ENCODE peak calls at places on chromosomes 13 and 19, in nine cellular contexts. One of them, this sample, is unnamed.

GRCh38 chr19:34481861-34482379 is 362 bp downstream of the WTIP start:
- DNase-seq in cardiac muscle cell: no peak
- DNase-seq in epithelial cell of esophagus: peak
- DNase-seq in uterus: no peak
- DNase-seq in dorsolateral prefrontal cortex: no peak
- DNase-seq in AG04449: no peak
- DNase-seq in fibroblast of lung: no peak
- DNase-seq in CD4-positive, alpha-beta T cell: no peak
- DNase-seq in K562: no peak
- DNase-seq in this sample: no peak

GRCh38 chr13:27728271-27728670 is 64.0 kb upstream of the GSX1 start:
- DNase-seq in epithelial cell of esophagus: no peak
- DNase-seq in CD4-positive, alpha-beta T cell: no peak
- DNase-seq in cardiac muscle cell: peak
- DNase-seq in dorsolateral prefrontal cortex: no peak
- DNase-seq in K562: peak
- DNase-seq in fibroblast of lung: no peak
- DNase-seq in AG04449: no peak
- DNase-seq in uterus: no peak
- DNase-seq in this sample: no peak

GRCh38 chr19:8663920-8664670 is 33.7 kb downstream of the NFILZ start:
- DNase-seq in AG04449: no peak
- DNase-seq in uterus: no peak
- DNase-seq in K562: no peak
- DNase-seq in epithelial cell of esophagus: no peak
- DNase-seq in cardiac muscle cell: no peak
- DNase-seq in CD4-positive, alpha-beta T cell: peak
- DNase-seq in dorsolateral prefrontal cortex: no peak
- DNase-seq in fibroblast of lung: no peak
- DNase-seq in this sample: no peak

GRCh38 chr19:48190288-48191284 is 20.1 kb downstream of the ZSWIM9 start:
- DNase-seq in K562: peak
- DNase-seq in CD4-positive, alpha-beta T cell: peak
- DNase-seq in uterus: no peak
- DNase-seq in dorsolateral prefrontal cortex: peak
- DNase-seq in cardiac muscle cell: peak
- DNase-seq in epithelial cell of esophagus: peak
- DNase-seq in fibroblast of lung: peak
- DNase-seq in AG04449: no peak
- DNase-seq in this sample: peak

GRCh38 chr13:24511019-24511823 is 1.4 kb downstream of the PARP4 start:
- DNase-seq in dorsolateral prefrontal cortex: no peak
- DNase-seq in fibroblast of lung: peak
- DNase-seq in CD4-positive, alpha-beta T cell: no peak
- DNase-seq in uterus: no peak
- DNase-seq in cardiac muscle cell: peak
- DNase-seq in K562: peak
- DNase-seq in AG04449: peak
- DNase-seq in epithelial cell of esophagus: peak
- DNase-seq in this sample: peak

GRCh38 chr13:106680796-106681482 is 113.0 kb upstream of the ARGLU1 start:
- DNase-seq in cardiac muscle cell: no peak
- DNase-seq in AG04449: no peak
- DNase-seq in CD4-positive, alpha-beta T cell: no peak
- DNase-seq in uterus: no peak
- DNase-seq in dorsolateral prefrontal cortex: peak
- DNase-seq in K562: no peak
- DNase-seq in fibroblast of lung: no peak
- DNase-seq in epithelial cell of esophagus: no peak
- DNase-seq in this sample: no peak

GRCh38 chr19:52188822-52189744 is 769 bp upstream of the PPP2R1A start:
- DNase-seq in fibroblast of lung: no peak
- DNase-seq in cardiac muscle cell: no peak
- DNase-seq in dorsolateral prefrontal cortex: no peak
- DNase-seq in CD4-positive, alpha-beta T cell: peak
- DNase-seq in epithelial cell of esophagus: peak
- DNase-seq in K562: no peak
- DNase-seq in uterus: no peak
- DNase-seq in AG04449: no peak
- DNase-seq in this sample: no peak

GRCh38 chr13:50275392-50276063 is 260.3 kb downstream of the KCNRG start:
- DNase-seq in uterus: no peak
- DNase-seq in CD4-positive, alpha-beta T cell: no peak
- DNase-seq in AG04449: no peak
- DNase-seq in dorsolateral prefrontal cortex: no peak
- DNase-seq in fibroblast of lung: no peak
- DNase-seq in cardiac muscle cell: no peak
- DNase-seq in epithelial cell of esophagus: peak
- DNase-seq in K562: no peak
- DNase-seq in this sample: no peak

GRCh38 chr13:41122838-41123237 is 9.8 kb downstream of the KBTBD6 start:
- DNase-seq in cardiac muscle cell: no peak
- DNase-seq in CD4-positive, alpha-beta T cell: no peak
- DNase-seq in K562: no peak
- DNase-seq in dorsolateral prefrontal cortex: no peak
- DNase-seq in AG04449: no peak
- DNase-seq in fibroblast of lung: no peak
- DNase-seq in epithelial cell of esophagus: peak
- DNase-seq in uterus: no peak
- DNase-seq in this sample: no peak

GRCh38 chr19:47839411-47839810 is 17.7 kb downstream of the CRX start:
- DNase-seq in dorsolateral prefrontal cortex: no peak
- DNase-seq in K562: no peak
- DNase-seq in uterus: no peak
- DNase-seq in AG04449: no peak
- DNase-seq in epithelial cell of esophagus: no peak
- DNase-seq in cardiac muscle cell: no peak
- DNase-seq in CD4-positive, alpha-beta T cell: no peak
- DNase-seq in fibroblast of lung: no peak
- DNase-seq in this sample: no peak

GRCh38 chr19:10981496-10981895 is 20.7 kb downstream of the SMARCA4 start:
- DNase-seq in CD4-positive, alpha-beta T cell: no peak
- DNase-seq in cardiac muscle cell: no peak
- DNase-seq in epithelial cell of esophagus: no peak
- DNase-seq in K562: no peak
- DNase-seq in uterus: no peak
- DNase-seq in AG04449: no peak
- DNase-seq in dorsolateral prefrontal cortex: no peak
- DNase-seq in fibroblast of lung: peak
- DNase-seq in this sample: no peak

GRCh38 chr19:31548941-31549340 is 199.7 kb upstream of the TSHZ3 start:
- DNase-seq in epithelial cell of esophagus: peak
- DNase-seq in K562: no peak
- DNase-seq in uterus: no peak
- DNase-seq in AG04449: no peak
- DNase-seq in cardiac muscle cell: peak
- DNase-seq in CD4-positive, alpha-beta T cell: no peak
- DNase-seq in fibroblast of lung: peak
- DNase-seq in dorsolateral prefrontal cortex: no peak
- DNase-seq in this sample: no peak

GRCh38 chr19:3253270-3253669 is 28.8 kb downstream of the CELF5 start:
- DNase-seq in cardiac muscle cell: peak
- DNase-seq in fibroblast of lung: no peak
- DNase-seq in dorsolateral prefrontal cortex: no peak
- DNase-seq in epithelial cell of esophagus: no peak
- DNase-seq in CD4-positive, alpha-beta T cell: no peak
- DNase-seq in uterus: no peak
- DNase-seq in K562: no peak
- DNase-seq in AG04449: no peak
- DNase-seq in this sample: no peak
- TF ChIP-seq CTCF in cardiac muscle cell: no peak
- TF ChIP-seq CTCF in fibroblast of lung: no peak
- TF ChIP-seq CTCF in dorsolateral prefrontal cortex: no peak
- TF ChIP-seq CTCF in epithelial cell of esophagus: no peak
- TF ChIP-seq CTCF in CD4-positive, alpha-beta T cell: no peak
- TF ChIP-seq CTCF in uterus: no peak
- TF ChIP-seq CTCF in K562: peak
- TF ChIP-seq CTCF in AG04449: no peak
- TF ChIP-seq CTCF in this sample: no peak

GRCh38 chr19:17245535-17245984 is at the start of gene NR2F6:
- DNase-seq in K562: peak
- DNase-seq in cardiac muscle cell: no peak
- DNase-seq in uterus: no peak
- DNase-seq in AG04449: no peak
- DNase-seq in dorsolateral prefrontal cortex: no peak
- DNase-seq in CD4-positive, alpha-beta T cell: no peak
- DNase-seq in fibroblast of lung: no peak
- DNase-seq in epithelial cell of esophagus: no peak
- DNase-seq in this sample: no peak
- TF ChIP-seq CTCF in K562: no peak
- TF ChIP-seq CTCF in cardiac muscle cell: no peak
- TF ChIP-seq CTCF in uterus: no peak
- TF ChIP-seq CTCF in AG04449: no peak
- TF ChIP-seq CTCF in dorsolateral prefrontal cortex: no peak
- TF ChIP-seq CTCF in CD4-positive, alpha-beta T cell: no peak
- TF ChIP-seq CTCF in fibroblast of lung: no peak
- TF ChIP-seq CTCF in epithelial cell of esophagus: no peak
- TF ChIP-seq CTCF in this sample: no peak

DNA sequence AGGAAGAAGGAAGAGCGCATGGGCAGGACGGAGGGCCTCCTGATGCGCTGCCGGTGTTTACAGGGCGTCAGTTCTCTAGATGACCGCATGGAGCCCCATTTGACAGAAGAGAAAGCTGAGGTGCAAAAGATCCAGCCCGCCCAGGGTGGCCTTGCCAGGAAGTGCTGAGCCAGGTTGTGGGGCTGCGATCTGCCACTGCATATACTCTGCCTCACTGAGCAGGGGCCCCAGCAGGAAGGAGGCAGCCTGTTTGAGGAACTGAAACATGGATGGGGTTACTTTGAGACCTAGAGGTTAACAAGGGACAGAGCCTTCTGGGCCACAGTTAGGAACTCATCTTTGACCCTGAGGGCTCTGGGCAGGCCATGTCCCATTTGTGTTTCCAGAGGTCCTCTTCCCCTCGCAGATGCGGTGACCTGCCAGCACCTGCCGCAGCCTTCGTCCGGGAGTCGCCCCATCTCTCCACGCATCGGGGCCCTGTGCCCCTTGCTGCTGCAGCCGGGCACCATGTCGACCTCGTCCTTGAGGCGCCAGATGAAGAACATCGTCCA is 3.2 kb downstream of the EPN1 start:
- DNase-seq in CD4-positive, alpha-beta T cell: no peak
- DNase-seq in fibroblast of lung: no peak
- DNase-seq in cardiac muscle cell: no peak
- DNase-seq in dorsolateral prefrontal cortex: no peak
- DNase-seq in K562: no peak
- DNase-seq in uterus: no peak
- DNase-seq in AG04449: no peak
- DNase-seq in epithelial cell of esophagus: no peak
- DNase-seq in this sample: no peak
- TF ChIP-seq CTCF in CD4-positive, alpha-beta T cell: no peak
- TF ChIP-seq CTCF in fibroblast of lung: no peak
- TF ChIP-seq CTCF in cardiac muscle cell: no peak
- TF ChIP-seq CTCF in dorsolateral prefrontal cortex: no peak
- TF ChIP-seq CTCF in K562: no peak
- TF ChIP-seq CTCF in uterus: no peak
- TF ChIP-seq CTCF in AG04449: no peak
- TF ChIP-seq CTCF in epithelial cell of esophagus: no peak
- TF ChIP-seq CTCF in this sample: no peak

GRCh38 chr13:102772042-102772425 is 1.6 kb downstream of the TEX30 start:
- DNase-seq in uterus: no peak
- DNase-seq in CD4-positive, alpha-beta T cell: no peak
- DNase-seq in K562: no peak
- DNase-seq in epithelial cell of esophagus: no peak
- DNase-seq in cardiac muscle cell: no peak
- DNase-seq in dorsolateral prefrontal cortex: no peak
- DNase-seq in AG04449: no peak
- DNase-seq in fibroblast of lung: no peak
- DNase-seq in this sample: no peak

GRCh38 chr13:102774210-102774560 is 599 bp upstream of the TEX30 start:
- DNase-seq in uterus: peak
- DNase-seq in dorsolateral prefrontal cortex: peak
- DNase-seq in epithelial cell of esophagus: no peak
- DNase-seq in K562: no peak
- DNase-seq in AG04449: no peak
- DNase-seq in fibroblast of lung: no peak
- DNase-seq in cardiac muscle cell: no peak
- DNase-seq in CD4-positive, alpha-beta T cell: no peak
- DNase-seq in this sample: no peak

GRCh38 chr13:102771298-102772041 is 2.1 kb downstream of the TEX30 start:
- DNase-seq in AG04449: no peak
- DNase-seq in K562: no peak
- DNase-seq in CD4-positive, alpha-beta T cell: no peak
- DNase-seq in epithelial cell of esophagus: no peak
- DNase-seq in uterus: no peak
- DNase-seq in cardiac muscle cell: no peak
- DNase-seq in dorsolateral prefrontal cortex: no peak
- DNase-seq in fibroblast of lung: no peak
- DNase-seq in this sample: no peak

GRCh38 chr13:102774596-102775375 is 1.2 kb upstream of the TEX30 start:
- DNase-seq in AG04449: no peak
- DNase-seq in cardiac muscle cell: no peak
- DNase-seq in dorsolateral prefrontal cortex: no peak
- DNase-seq in uterus: no peak
- DNase-seq in CD4-positive, alpha-beta T cell: no peak
- DNase-seq in fibroblast of lung: no peak
- DNase-seq in epithelial cell of esophagus: no peak
- DNase-seq in K562: no peak
- DNase-seq in this sample: no peak

GRCh38 chr13:102773441-102774209 is at the start of gene TEX30:
- DNase-seq in cardiac muscle cell: peak
- DNase-seq in fibroblast of lung: peak
- DNase-seq in CD4-positive, alpha-beta T cell: peak
- DNase-seq in uterus: peak
- DNase-seq in AG04449: no peak
- DNase-seq in dorsolateral prefrontal cortex: peak
- DNase-seq in epithelial cell of esophagus: peak
- DNase-seq in K562: peak
- DNase-seq in this sample: peak
- TF ChIP-seq CTCF in cardiac muscle cell: no peak
- TF ChIP-seq CTCF in fibroblast of lung: no peak
- TF ChIP-seq CTCF in CD4-positive, alpha-beta T cell: no peak
- TF ChIP-seq CTCF in uterus: peak
- TF ChIP-seq CTCF in AG04449: no peak
- TF ChIP-seq CTCF in dorsolateral prefrontal cortex: peak
- TF ChIP-seq CTCF in epithelial cell of esophagus: no peak
- TF ChIP-seq CTCF in K562: no peak
- TF ChIP-seq CTCF in this sample: no peak

GRCh38 chr19:6551607-6552450 is 21.0 kb downstream of the TNFSF9 start:
- DNase-seq in uterus: no peak
- DNase-seq in dorsolateral prefrontal cortex: no peak
- DNase-seq in AG04449: no peak
- DNase-seq in K562: peak
- DNase-seq in epithelial cell of esophagus: no peak
- DNase-seq in fibroblast of lung: peak
- DNase-seq in cardiac muscle cell: peak
- DNase-seq in CD4-positive, alpha-beta T cell: peak
- DNase-seq in this sample: peak
- TF ChIP-seq CTCF in uterus: no peak
- TF ChIP-seq CTCF in dorsolateral prefrontal cortex: no peak
- TF ChIP-seq CTCF in AG04449: no peak
- TF ChIP-seq CTCF in K562: peak
- TF ChIP-seq CTCF in epithelial cell of esophagus: no peak
- TF ChIP-seq CTCF in fibroblast of lung: no peak
- TF ChIP-seq CTCF in cardiac muscle cell: peak
- TF ChIP-seq CTCF in CD4-positive, alpha-beta T cell: peak
- TF ChIP-seq CTCF in this sample: no peak

DNA sequence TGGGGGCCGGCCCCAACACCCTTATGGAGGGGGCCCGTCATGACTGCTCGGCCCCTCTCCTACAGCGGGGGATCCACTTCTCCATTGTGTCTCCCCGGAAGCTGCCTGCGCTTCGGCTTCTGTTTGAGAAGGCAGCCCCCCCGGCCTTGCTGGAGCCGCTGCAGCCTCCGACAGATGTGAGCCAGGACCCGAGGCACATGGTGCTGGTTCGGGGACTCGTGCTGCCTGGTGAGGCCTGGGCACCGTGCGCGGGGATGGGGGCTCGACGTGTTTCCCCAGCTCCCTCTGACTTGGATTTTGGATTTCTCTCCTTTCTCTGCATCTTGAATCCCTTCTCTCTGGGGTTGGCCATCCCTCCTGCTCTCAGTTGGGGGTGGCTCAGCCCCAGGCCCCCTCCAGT is 11.6 kb downstream of the MED25 start:
- DNase-seq in uterus: no peak
- DNase-seq in CD4-positive, alpha-beta T cell: no peak
- DNase-seq in cardiac muscle cell: no peak
- DNase-seq in epithelial cell of esophagus: no peak
- DNase-seq in fibroblast of lung: no peak
- DNase-seq in AG04449: no peak
- DNase-seq in dorsolateral prefrontal cortex: no peak
- DNase-seq in K562: no peak
- DNase-seq in this sample: no peak
- TF ChIP-seq CTCF in uterus: no peak
- TF ChIP-seq CTCF in CD4-positive, alpha-beta T cell: no peak
- TF ChIP-seq CTCF in cardiac muscle cell: no peak
- TF ChIP-seq CTCF in epithelial cell of esophagus: no peak
- TF ChIP-seq CTCF in fibroblast of lung: no peak
- TF ChIP-seq CTCF in AG04449: no peak
- TF ChIP-seq CTCF in dorsolateral prefrontal cortex: no peak
- TF ChIP-seq CTCF in K562: no peak
- TF ChIP-seq CTCF in this sample: no peak